ENCODE peak calls at places on chromosome 22, in ten cellular contexts. D is aorta; B is AG09319; V is fibroblast of lung; C is GM23338; S is NCI-H2029; G is activated CD4-positive, alpha-beta T cell treated with anti-CD3 and anti-CD28 coated beads, Interleukin-2, amount 10 ng/mL, durations not matched to agents 7 days and 5 days; R is NCI-H510A; P is Panc1; Q is stimulated activated naive CD8-positive, alpha-beta T cell treated with anti-CD3 and anti-CD28 coated beads, Interleukin-15, amount 100 ng/mL, for 72 hours. Z is an unnamed sample.

GRCh38 chr22:32707971-32708370 is 93.5 kb upstream of the TIMP3 start:
- DNase-seq in G (no peak), P (no peak), R (no peak), Q (no peak), D (no peak), B (no peak), C (no peak), V (no peak), S (no peak), Z (no peak)

GRCh38 chr22:39176067-39176621 is 23.7 kb upstream of the CBX7 start:
- DNase-seq in R (no peak), C (peak; percentile 92), D (peak; percentile 70), B (no peak), S (no peak), P (no peak), G (no peak), Q (no peak), V (peak; percentile 74), Z (no peak)

GRCh38 chr22:20319041-20319744 is 667 bp downstream of the DGCR6L start:
- DNase-seq in S (no peak), R (no peak), G (peak; percentile 25), V (no peak), Q (no peak), C (peak; percentile 65), B (no peak), P (no peak), D (no peak), Z (no peak)

GRCh38 chr22:27107824-27108223 is 450.4 kb downstream of the MIAT start:
- DNase-seq in R (peak; percentile 59), D (peak; percentile 86), S (peak; percentile 79), P (no peak), V (peak; percentile 99), C (no peak), B (peak; percentile 85), Q (no peak), G (no peak), Z (no peak)

GRCh38 chr22:45638834-45639746 is 32.5 kb upstream of the ATXN10 start:
- DNase-seq in R (peak; percentile 55), P (no peak), G (no peak), D (peak; percentile 66), Q (no peak), C (peak; percentile 18), B (peak; percentile 22), S (no peak), V (peak; percentile 60), Z (no peak)

GRCh38 chr22:23292453-23293350 is 112.4 kb downstream of the BCR start:
- DNase-seq in Q (no peak), S (no peak), C (no peak), R (no peak), P (no peak), V (no peak), D (no peak), G (no peak), B (no peak), Z (no peak)

GRCh38 chr22:29224121-29224858 is 18.6 kb downstream of the EMID1 start:
- DNase-seq in S (no peak), G (no peak), B (no peak), V (peak; percentile 6), Q (no peak), R (no peak), D (peak; percentile 62), C (peak; percentile 41), P (no peak), Z (no peak)

GRCh38 chr22:41762980-41763779 is 37.3 kb upstream of the CCDC134 start:
- DNase-seq in D (no peak), R (no peak), S (no peak), C (peak; percentile 94), B (no peak), Q (no peak), G (peak; percentile 12), P (no peak), V (no peak), Z (no peak)

GRCh38 chr22:48276933-48277867 is 1514.8 kb downstream of the TBC1D22A start:
- DNase-seq in Q (no peak), R (no peak), B (no peak), P (no peak), D (no peak), G (no peak), V (no peak), C (no peak), S (no peak), Z (no peak)

GRCh38 chr22:22720201-22720723 is 75.8 kb downstream of the GGTLC2 start:
- DNase-seq in S (no peak), G (peak; percentile 39), B (no peak), D (no peak), R (no peak), P (peak; percentile 18), V (peak; percentile 10), C (peak; percentile 77), Q (peak; percentile 52), Z (no peak)

GRCh38 chr22:31313366-31314147 is 21.3 kb upstream of the PIK3IP1 start:
- DNase-seq in G (peak; percentile 77), D (peak; percentile 86), B (peak; percentile 44), R (peak; percentile 70), P (no peak), S (peak; percentile 93), V (peak; percentile 61), C (peak; percentile 95), Q (peak; percentile 58), Z (no peak)

GRCh38 chr22:24148586-24148985 is 32.7 kb upstream of the SUSD2 start:
- DNase-seq in G (no peak), S (no peak), B (no peak), D (no peak), R (no peak), C (no peak), V (no peak), Q (no peak), P (no peak), Z (no peak)

GRCh38 chr22:26321469-26321913 is 107.6 kb upstream of the ASPHD2 start:
- DNase-seq in C (peak; percentile 23), P (no peak), Q (no peak), D (peak; percentile 65), B (peak; percentile 38), G (no peak), R (no peak), S (no peak), V (peak; percentile 87), Z (no peak)

GRCh38 chr22:44741929-44742328 is 10.4 kb upstream of the ARHGAP8 start:
- DNase-seq in B (no peak), P (no peak), Q (no peak), R (no peak), C (no peak), D (no peak), S (peak; percentile 39), V (no peak), G (no peak), Z (no peak)

GRCh38 chr22:40955516-40955915 is 4.3 kb downstream of the RBX1 start:
- DNase-seq in B (peak; percentile 20), D (no peak), R (no peak), P (no peak), Q (no peak), S (no peak), C (no peak), V (peak; percentile 22), G (no peak), Z (no peak)

GRCh38 chr22:44359496-44360110 is 46.9 kb upstream of the SHISAL1 start:
- DNase-seq in C (no peak), D (peak; percentile 27), S (no peak), Q (no peak), R (no peak), B (no peak), G (no peak), V (no peak), P (no peak), Z (no peak)

GRCh38 chr22:46574993-46575914 is 37.8 kb upstream of the CELSR1 start:
- DNase-seq in D (peak; percentile 34), R (peak; percentile 34), C (peak; percentile 41), Q (no peak), S (peak; percentile 48), V (no peak), B (no peak), G (no peak), P (no peak), Z (no peak)

Z was measured in activated gamma-delta T cell.